ENCODE peak calls at places on chromosomes 2 and 18, in eight cellular contexts. Y is BE2C; K is CD4-positive, alpha-beta T cell; T is fibroblast of the aortic adventitia; W is tibial artery; I is right atrium auricular region; Q is dorsolateral prefrontal cortex; U is Calu3. G is an unnamed sample.

GRCh38 chr2:206477296-206477695 is 34.0 kb downstream of the ADAM23 start:
- DNase-seq in Y (no peak), K (no peak), T (peak; percentile 67), W (no peak), I (no peak), Q (no peak), U (no peak), G (no peak)

GRCh38 chr2:102736607-102737409 is 25.0 kb upstream of the TMEM182 start:
- DNase-seq in Y (peak; percentile 75), K (peak; percentile 67), T (peak; percentile 53), W (peak; percentile 85), I (peak; percentile 76), Q (peak; percentile 59), U (peak; percentile 89), G (peak; percentile 75)

GRCh38 chr2:124265641-124266040 is 240.6 kb downstream of the CNTNAP5 start:
- DNase-seq in Y (no peak), K (no peak), T (no peak), W (no peak), I (no peak), Q (no peak), U (no peak), G (no peak)

GRCh38 chr2:145068509-145068908 is 548.6 kb upstream of the ZEB2 start:
- DNase-seq in Y (no peak), K (no peak), T (no peak), W (no peak), I (no peak), Q (no peak), U (no peak), G (no peak)

GRCh38 chr2:131093066-131093842 is at the start of gene FAM168B:
- DNase-seq in Y (peak; percentile 83), K (peak; percentile 81), T (peak; percentile 82), W (peak; percentile 92), I (peak; percentile 88), Q (peak; percentile 74), U (peak; percentile 92), G (peak; percentile 84)

GRCh38 chr2:119158563-119159347 is at the start of gene C1QL2:
- DNase-seq in Y (no peak), K (no peak), T (no peak), W (no peak), I (no peak), Q (no peak), U (no peak), G (no peak)

GRCh38 chr18:47191956-47192355 is 15.8 kb upstream of the IER3IP1 start:
- DNase-seq in Y (no peak), K (no peak), T (peak; percentile 9), W (no peak), I (no peak), Q (no peak), U (no peak), G (no peak)

GRCh38 chr2:38176619-38177021 is 100.7 kb upstream of the CYP1B1 start:
- DNase-seq in Y (no peak), K (no peak), T (peak; percentile 54), W (no peak), I (no peak), Q (no peak), U (no peak), G (no peak)

GRCh38 chr2:69717902-69718301 is 24.0 kb upstream of the ANXA4 start:
- DNase-seq in Y (no peak), K (no peak), T (peak; percentile 60), W (no peak), I (no peak), Q (no peak), U (no peak), G (no peak)

GRCh38 chr2:69723791-69724190 is 18.1 kb upstream of the ANXA4 start:
- DNase-seq in Y (no peak), K (no peak), T (no peak), W (no peak), I (no peak), Q (no peak), U (no peak), G (no peak)

GRCh38 chr2:69718338-69718965 is 23.5 kb upstream of the ANXA4 start:
- DNase-seq in Y (no peak), K (no peak), T (no peak), W (no peak), I (no peak), Q (no peak), U (no peak), G (no peak)

GRCh38 chr2:69720922-69721491 is 20.9 kb upstream of the ANXA4 start:
- DNase-seq in Y (no peak), K (no peak), T (no peak), W (no peak), I (no peak), Q (no peak), U (no peak), G (no peak)

DNA sequence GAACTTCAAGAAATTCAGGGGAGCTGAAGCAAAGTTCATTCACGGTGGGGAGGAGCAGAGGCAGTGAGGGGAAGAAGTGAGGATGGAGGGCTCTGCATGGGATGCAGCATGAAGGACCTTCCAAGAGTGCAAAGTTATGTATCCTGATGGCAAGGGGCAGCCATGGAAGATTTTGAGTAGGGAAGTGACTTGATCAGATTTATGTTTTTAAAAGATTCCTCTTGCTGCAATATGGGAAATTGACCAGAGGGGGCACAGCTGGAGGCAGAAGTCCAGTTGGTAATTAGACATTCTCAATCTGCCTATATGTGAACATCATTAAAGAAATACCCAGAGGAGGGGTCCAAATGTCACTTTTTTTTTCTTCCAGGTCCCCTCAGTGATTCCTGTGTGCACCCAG is 21.5 kb upstream of the ANXA4 start:
- DNase-seq in Y (no peak), K (no peak), T (no peak), W (no peak), I (no peak), Q (no peak), U (peak; percentile 35), G (no peak)
- TF ChIP-seq CTCF in Y (peak; percentile 36), K (no peak), T (peak; percentile 51), W (no peak), I (no peak), Q (no peak), U (no peak), G (peak; percentile 47)

GRCh38 chr2:151305129-151305691 is 15.7 kb upstream of the NMI start:
- DNase-seq in Y (no peak), K (no peak), T (no peak), W (no peak), I (no peak), Q (no peak), U (no peak), G (no peak)

GRCh38 chr2:151302286-151302878 is 12.9 kb upstream of the NMI start:
- DNase-seq in Y (no peak), K (no peak), T (peak; percentile 35), W (no peak), I (no peak), Q (no peak), U (no peak), G (no peak)

GRCh38 chr2:151302879-151303278 is 13.4 kb upstream of the NMI start:
- DNase-seq in Y (no peak), K (no peak), T (peak; percentile 94), W (no peak), I (no peak), Q (no peak), U (no peak), G (no peak)

GRCh38 chr2:151297882-151298281 is 8.4 kb upstream of the NMI start:
- DNase-seq in Y (no peak), K (no peak), T (no peak), W (no peak), I (no peak), Q (no peak), U (no peak), G (no peak)

DNA sequence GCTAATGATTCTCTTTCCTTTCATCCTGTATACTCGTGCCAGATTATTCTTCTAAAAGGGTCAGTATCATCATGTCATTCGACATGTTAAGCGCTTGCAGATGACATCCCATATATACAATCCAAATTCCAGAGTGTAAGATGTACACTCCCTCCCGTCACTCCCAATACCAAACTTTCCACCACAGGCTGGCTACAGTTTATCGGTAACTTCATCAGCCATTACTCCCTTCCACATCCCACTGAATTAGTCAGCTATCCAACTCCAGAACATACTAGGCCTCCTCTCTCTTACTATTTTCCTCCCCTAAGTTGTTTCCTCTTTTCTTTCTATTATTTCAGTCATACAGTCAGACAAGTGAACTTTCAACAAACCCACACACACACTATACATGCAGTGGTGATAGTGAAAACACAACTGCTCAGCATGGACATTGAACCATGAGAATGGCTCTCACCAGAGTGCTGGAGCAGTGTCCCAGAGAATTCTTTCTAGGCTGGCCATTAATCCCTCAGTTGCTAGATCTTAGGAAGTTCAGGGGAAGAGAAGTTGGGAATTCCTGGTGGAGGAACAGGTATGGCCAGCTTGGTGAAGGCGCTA is 10.6 kb upstream of the NMI start:
- DNase-seq in Y (no peak), K (no peak), T (no peak), W (no peak), I (no peak), Q (no peak), U (no peak), G (no peak)
- TF ChIP-seq CTCF in Y (no peak), K (no peak), T (no peak), W (no peak), I (no peak), Q (no peak), U (no peak), G (no peak)

DNA sequence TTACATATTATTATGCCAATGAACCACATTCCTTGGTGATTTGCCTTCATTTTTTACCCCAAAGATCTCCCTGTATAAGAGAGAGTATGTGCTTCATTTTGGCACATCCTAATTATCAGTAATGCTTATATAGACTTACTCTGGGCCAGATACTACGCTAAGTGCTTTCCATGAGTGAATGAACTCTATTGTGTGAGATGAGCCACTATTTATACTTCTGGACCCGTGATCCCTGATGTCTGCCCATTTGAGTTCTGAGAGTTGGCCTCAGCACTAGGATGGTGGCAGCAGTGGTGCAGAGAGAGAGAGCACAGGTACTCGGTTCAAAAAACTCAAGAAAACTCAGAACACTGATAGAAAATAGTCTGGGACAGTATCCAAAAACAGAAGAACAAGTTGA is 17.4 kb upstream of the KCMF1 start:
- DNase-seq in Y (no peak), K (no peak), T (no peak), W (no peak), I (no peak), Q (no peak), U (no peak), G (no peak)
- TF ChIP-seq CTCF in Y (no peak), K (no peak), T (no peak), W (no peak), I (no peak), Q (no peak), U (no peak), G (no peak)

GRCh38 chr2:190535586-190535985 is 1.1 kb upstream of the NEMP2 start:
- DNase-seq in Y (no peak), K (no peak), T (no peak), W (no peak), I (no peak), Q (no peak), U (no peak), G (no peak)

GRCh38 chr2:190533968-190534309 is 583 bp downstream of the NEMP2 start:
- DNase-seq in Y (no peak), K (peak; percentile 40), T (peak; percentile 51), W (no peak), I (no peak), Q (no peak), U (no peak), G (no peak)

GRCh38 chr2:190533175-190533967 is 1.2 kb downstream of the NEMP2 start:
- DNase-seq in Y (no peak), K (no peak), T (no peak), W (no peak), I (no peak), Q (no peak), U (no peak), G (no peak)

GRCh38 chr2:190535119-190535439 is 557 bp upstream of the NEMP2 start:
- DNase-seq in Y (no peak), K (no peak), T (no peak), W (no peak), I (no peak), Q (no peak), U (no peak), G (no peak)

DNA sequence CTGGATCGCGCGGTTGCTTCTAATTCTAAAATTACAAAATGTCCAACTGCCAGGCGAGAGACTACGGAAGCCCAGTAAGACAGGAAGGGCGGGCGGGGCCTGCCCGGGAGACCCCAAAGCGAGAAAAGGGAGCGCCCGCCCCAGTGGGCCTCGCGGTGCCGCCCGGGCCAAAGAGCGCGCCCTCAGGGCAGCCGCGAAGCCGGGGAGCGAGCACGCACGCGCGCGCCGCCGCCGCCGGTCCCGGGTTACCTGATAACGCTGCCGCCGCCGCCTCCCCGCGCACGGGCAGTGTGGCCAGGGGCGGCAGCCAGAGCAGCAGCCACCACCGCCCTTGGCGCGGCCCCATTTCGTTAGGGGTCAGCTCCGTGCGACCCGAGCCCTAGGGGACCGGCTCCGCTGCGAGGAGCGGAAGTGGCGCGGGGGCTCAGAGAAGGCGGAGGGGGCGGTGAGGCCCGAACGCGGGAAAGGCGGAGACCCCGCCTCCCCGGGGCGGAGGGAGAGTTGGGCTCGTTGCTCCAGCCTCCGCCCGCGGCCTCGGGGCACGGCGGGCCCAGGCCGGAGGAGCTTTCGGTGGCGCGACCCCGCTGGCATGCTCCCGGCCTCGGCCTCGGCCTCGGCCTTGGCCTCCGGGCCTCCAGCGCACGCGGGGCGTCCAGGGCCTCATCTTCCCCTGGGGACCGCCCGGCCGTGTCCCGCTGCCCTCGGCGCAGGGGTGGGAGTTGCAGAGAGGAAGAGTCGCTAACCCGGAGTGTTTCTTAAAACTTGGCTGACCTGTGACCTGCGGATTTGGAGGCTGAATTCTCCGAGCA is at the start of gene NEMP2:
- DNase-seq in Y (peak; percentile 83), K (peak; percentile 60), T (peak; percentile 35), W (peak; percentile 89), I (peak; percentile 77), Q (peak; percentile 61), U (peak; percentile 82), G (peak; percentile 50)
- TF ChIP-seq CTCF in Y (no peak), K (no peak), T (no peak), W (peak; percentile 5), I (no peak), Q (no peak), U (no peak), G (no peak)